ENCODE peak calls at places on chromosome 11, in ten cellular contexts. W, O, Z, C, L, D, X, H, Q and G are unnamed samples.

GRCh38 chr11:113574586-113574985 is 99.4 kb upstream of the DRD2 start:
- DNase-seq in W (no peak), C (no peak), X (no peak), H (no peak), Z (no peak), Q (no peak), O (no peak), D (no peak), L (no peak), G (no peak)

GRCh38 chr11:128802358-128802981 is 64.6 kb downstream of the KCNJ1 start:
- DNase-seq in Z (no peak), D (no peak), L (peak; percentile 26), H (no peak), O (no peak), X (no peak), C (peak; percentile 38), W (peak; percentile 72), Q (no peak), G (no peak)

GRCh38 chr11:75325713-75326438 is 25.6 kb downstream of the ARRB1 start:
- DNase-seq in Z (peak; percentile 73), Q (peak; percentile 95), W (peak; percentile 89), O (peak; percentile 97), C (peak; percentile 93), D (peak; percentile 73), H (peak; percentile 35), L (peak; percentile 91), X (no peak), G (no peak)

GRCh38 chr11:134272381-134273316 is 3.5 kb upstream of the GLB1L3 start:
- DNase-seq in X (no peak), O (no peak), W (no peak), D (no peak), L (no peak), C (no peak), Q (no peak), Z (no peak), H (peak; percentile 26), G (no peak)

GRCh38 chr11:121614661-121615240 is 162.0 kb upstream of the SORL1-AS1 start:
- DNase-seq in X (no peak), Q (no peak), C (no peak), O (peak; percentile 10), L (peak; percentile 24), H (no peak), Z (no peak), D (no peak), W (peak; percentile 80), G (no peak)

GRCh38 chr11:292211-293121 is 3.5 kb downstream of the PGGHG start:
- DNase-seq in H (no peak), X (no peak), Z (peak; percentile 29), W (no peak), L (no peak), C (no peak), D (peak; percentile 11), O (no peak), Q (no peak), G (no peak)

GRCh38 chr11:68954970-68955958 is 25.5 kb downstream of the MRGPRD start:
- DNase-seq in X (no peak), C (peak; percentile 5), Z (peak; percentile 49), O (peak; percentile 32), W (peak; percentile 52), L (no peak), H (peak; percentile 55), Q (peak; percentile 21), D (peak; percentile 47), G (no peak)

GRCh38 chr11:69259072-69259471 is 34.9 kb upstream of the MYEOV start:
- DNase-seq in D (no peak), H (no peak), W (peak; percentile 72), X (no peak), C (no peak), O (no peak), Q (no peak), Z (no peak), L (no peak), G (no peak)

GRCh38 chr11:43944761-43945311 is 2.4 kb downstream of the C11orf96 start:
- DNase-seq in Q (no peak), W (peak; percentile 61), O (no peak), C (peak; percentile 61), X (peak; percentile 62), Z (peak; percentile 73), H (peak; percentile 83), D (peak; percentile 77), L (peak; percentile 54), G (peak; percentile 55)

GRCh38 chr11:14306481-14306880 is 52.5 kb downstream of the RRAS2 start:
- DNase-seq in D (no peak), C (no peak), W (peak; percentile 30), Q (no peak), O (no peak), X (no peak), H (no peak), L (no peak), Z (no peak), G (no peak)
- TF ChIP-seq CTCF in D (no peak), C (peak; percentile 49), W (peak; percentile 41), Q (no peak), O (no peak), X (no peak), H (no peak), L (peak; percentile 24), Z (no peak), G (no peak)

GRCh38 chr11:119316729-119317591 is at the start of gene MCAM:
- DNase-seq in L (peak; percentile 39), W (peak; percentile 53), Z (no peak), O (peak; percentile 53), C (no peak), Q (no peak), D (peak; percentile 51), X (no peak), H (peak; percentile 93), G (no peak)

GRCh38 chr11:119319136-119319701 is 2.3 kb upstream of the MCAM start:
- DNase-seq in W (no peak), Z (no peak), O (no peak), H (no peak), D (no peak), X (no peak), Q (no peak), C (no peak), L (no peak), G (no peak)

GRCh38 chr11:119318240-119319135 is 1.6 kb upstream of the MCAM start:
- DNase-seq in Q (peak; percentile 71), O (peak; percentile 81), D (no peak), Z (no peak), H (peak; percentile 49), L (peak; percentile 86), X (no peak), C (peak; percentile 60), W (peak; percentile 76), G (no peak)

GRCh38 chr11:119316017-119316728 is 757 bp downstream of the MCAM start:
- DNase-seq in H (peak; percentile 55), C (no peak), D (peak; percentile 59), L (peak; percentile 45), W (peak; percentile 67), X (no peak), Q (no peak), O (peak; percentile 20), Z (no peak), G (no peak)

GRCh38 chr11:119317592-119318239 is 786 bp upstream of the MCAM start:
- DNase-seq in W (no peak), C (no peak), X (no peak), D (no peak), O (no peak), Q (no peak), H (no peak), Z (no peak), L (peak; percentile 44), G (no peak)
- H3K27ac ChIP-seq in W (peak overlapping the region; percentile 64), C (no peak overlapping the region), X (peak overlapping the region; percentile 96), D (peak overlapping the region; percentile 80), O (no peak overlapping the region), Q (peak overlapping the region; percentile 67), H (peak overlapping the region; percentile 93), Z (peak overlapping the region; percentile 62), L (peak overlapping the region; percentile 73), G (no peak overlapping the region)

GRCh38 chr11:101127348-101127698 is 2.3 kb downstream of the PGR start:
- DNase-seq in W (no peak), L (peak; percentile 13), D (peak; percentile 29), H (peak; percentile 31), Z (no peak), Q (no peak), X (peak; percentile 51), O (no peak), C (no peak), G (no peak)

GRCh38 chr11:101127699-101128570 is 1.7 kb downstream of the PGR start:
- DNase-seq in O (no peak), Z (no peak), C (no peak), Q (no peak), X (peak; percentile 54), W (no peak), L (no peak), H (peak; percentile 35), D (peak; percentile 19), G (no peak)

GRCh38 chr11:101129203-101129943 is at the start of gene PGR:
- DNase-seq in X (peak; percentile 52), D (peak; percentile 14), L (no peak), W (no peak), O (no peak), H (peak; percentile 35), Q (no peak), C (no peak), Z (no peak), G (no peak)

GRCh38 chr11:101126551-101127347 is 2.9 kb downstream of the PGR start:
- DNase-seq in C (no peak), Z (no peak), H (peak; percentile 20), X (no peak), W (no peak), O (no peak), Q (no peak), L (no peak), D (peak; percentile 21), G (no peak)

GRCh38 chr11:101128571-101129202 is 926 bp downstream of the PGR start:
- DNase-seq in X (no peak), C (no peak), O (no peak), H (peak; percentile 30), D (peak; percentile 16), Z (no peak), W (no peak), L (no peak), Q (no peak), G (no peak)
- H3K27me3 ChIP-seq in X (peaks cover 14% of the 10 kb centered on the region), C (peaks cover 59% of the 10 kb centered on the region), O (peaks cover 12% of the 10 kb centered on the region), H (peaks cover 13% of the 10 kb centered on the region), D (peaks cover 17% of the 10 kb centered on the region), Z (peaks cover 39% of the 10 kb centered on the region), W (peaks cover 75% of the 10 kb centered on the region), L (peaks cover 54% of the 10 kb centered on the region), Q (peaks cover 57% of the 10 kb centered on the region), G (peaks cover 45% of the 10 kb centered on the region)

GRCh38 chr11:73375830-73376167 is 400 bp upstream of the RELT start:
- DNase-seq in X (no peak), H (no peak), L (no peak), W (no peak), C (no peak), Q (no peak), D (no peak), O (no peak), Z (no peak), G (no peak)

GRCh38 chr11:73376803-73377629 is 817 bp downstream of the RELT start:
- DNase-seq in W (peak; percentile 69), L (peak; percentile 81), D (peak; percentile 71), Q (peak; percentile 74), Z (peak; percentile 76), C (peak; percentile 66), H (peak; percentile 73), X (no peak), O (peak; percentile 77), G (peak; percentile 51)

GRCh38 chr11:73374130-73374529 is 2.1 kb upstream of the RELT start:
- DNase-seq in L (no peak), Q (no peak), Z (no peak), H (no peak), X (no peak), W (no peak), D (no peak), C (no peak), O (no peak), G (no peak)

GRCh38 chr11:73376168-73376802 is at the start of gene RELT:
- DNase-seq in X (peak; percentile 85), Z (peak; percentile 91), D (peak; percentile 90), C (peak; percentile 76), Q (peak; percentile 73), H (peak; percentile 96), W (peak; percentile 98), L (peak; percentile 90), O (peak; percentile 87), G (peak; percentile 90)

GRCh38 chr11:73372371-73372993 is 3.7 kb upstream of the RELT start:
- DNase-seq in W (peak; percentile 44), D (no peak), L (no peak), C (peak; percentile 21), O (no peak), X (no peak), Q (no peak), H (no peak), Z (no peak), G (no peak)
- TF ChIP-seq CTCF in W (peak; percentile 42), D (peak; percentile 18), L (peak; percentile 32), C (peak; percentile 48), O (peak; percentile 9), X (no peak), Q (no peak), H (peak; percentile 7), Z (no peak), G (no peak)